ENCODE peak calls at places on chromosomes 13 and 19, in seven cellular contexts. X is posterior cingulate gyrus; V is uterus; M is activated CD4-positive, alpha-beta T cell treated with anti-CD3 and anti-CD28 coated beads for 24 hours; U is mucosa of descending colon; G is activated naive CD4-positive, alpha-beta T cell; L is stimulated activated CD4-positive, alpha-beta T cell treated with anti-CD3 and anti-CD28 coated beads, TNF-alpha, amount 100 ng/mL, for 48 hours. A is an unnamed sample.

GRCh38 chr13:77916481-77916880 is 2.1 kb downstream of the EDNRB start:
- DNase-seq in U (no peak), L (no peak), G (no peak), V (no peak), M (no peak), X (no peak), A (no peak)

GRCh38 chr19:6235031-6235951 is 44.5 kb downstream of the MLLT1 start:
- DNase-seq in M (no peak), L (no peak), U (no peak), V (no peak), G (no peak), X (peak; percentile 75), A (no peak)

GRCh38 chr19:2478756-2479555 is 3.0 kb downstream of the GADD45B start:
- DNase-seq in X (peak; percentile 90), L (no peak), M (peak; percentile 48), U (peak; percentile 75), V (peak; percentile 79), G (peak; percentile 61), A (peak; percentile 61)

GRCh38 chr13:41284512-41285288 is 21.3 kb upstream of the MTRF1 start:
- DNase-seq in G (no peak), L (no peak), M (no peak), V (no peak), U (no peak), X (no peak), A (peak; percentile 91)

GRCh38 chr19:48487944-48488343 is 18.8 kb downstream of the CYTH2 start:
- DNase-seq in V (no peak), L (no peak), G (no peak), U (peak; percentile 67), X (peak; percentile 92), M (no peak), A (peak; percentile 86)

GRCh38 chr19:35911173-35911572 is 3.1 kb upstream of the TYROBP start:
- DNase-seq in M (no peak), L (no peak), U (no peak), G (no peak), X (peak; percentile 44), V (no peak), A (no peak)

GRCh38 chr19:47511128-47511517 is 3.7 kb downstream of the NAPA start:
- DNase-seq in L (no peak), M (no peak), U (no peak), X (peak; percentile 79), G (no peak), V (peak; percentile 82), A (peak; percentile 32)

GRCh38 chr13:21069561-21070004 is 8.2 kb upstream of the LATS2 start:
- DNase-seq in X (no peak), M (no peak), L (no peak), U (no peak), G (no peak), V (peak; percentile 54), A (peak; percentile 94)

GRCh38 chr19:10166046-10166445 is 28.7 kb downstream of the DNMT1 start:
- DNase-seq in X (no peak), L (no peak), V (no peak), U (no peak), G (no peak), M (no peak), A (no peak)

GRCh38 chr13:35789335-35790166 is 313.1 kb upstream of the MAB21L1 start:
- DNase-seq in L (no peak), U (no peak), G (no peak), V (no peak), M (no peak), X (no peak), A (peak; percentile 23)

GRCh38 chr13:51823351-51823750 is 19.4 kb upstream of the DHRS12 start:
- DNase-seq in G (no peak), L (no peak), X (no peak), V (no peak), U (no peak), M (no peak), A (no peak)

GRCh38 chr13:44690376-44690775 is 114.2 kb upstream of the TSC22D1 start:
- DNase-seq in M (no peak), U (no peak), L (no peak), V (no peak), X (no peak), G (no peak), A (no peak)

GRCh38 chr13:41054212-41054877 is 7.0 kb upstream of the WBP4 start:
- DNase-seq in U (peak; percentile 87), L (no peak), V (no peak), X (no peak), G (no peak), M (no peak), A (peak; percentile 64)

GRCh38 chr13:85386424-85386823 is 412.8 kb downstream of the SLITRK6 start:
- DNase-seq in U (no peak), V (no peak), M (no peak), G (no peak), X (no peak), L (no peak), A (no peak)

GRCh38 chr19:40219721-40220276 is 1.6 kb upstream of the TTC9B start:
- DNase-seq in V (no peak), L (no peak), G (no peak), X (no peak), U (no peak), M (no peak), A (peak; percentile 61)

GRCh38 chr19:15721208-15721607 is 6.6 kb upstream of the OR10H2 start:
- DNase-seq in X (no peak), M (no peak), G (no peak), V (no peak), U (no peak), L (no peak), A (no peak)

GRCh38 chr19:6570754-6571153 is 20.2 kb downstream of the CD70 start:
- DNase-seq in U (no peak), X (no peak), L (no peak), M (no peak), G (no peak), V (no peak), A (no peak)

GRCh38 chr19:1085676-1086442 is 9.3 kb downstream of the POLR2E start:
- DNase-seq in M (no peak), U (no peak), G (no peak), L (no peak), V (no peak), X (no peak), A (no peak)

A was measured in LHCN-M2.